ENCODE peak calls at places on chromosomes 5 and 9, in five cellular contexts. C is stomach, R is cardiac fibroblast, H is astrocyte, I is glutamatergic neuron. B is an unnamed sample.

GRCh38 chr5:107248065-107248695 is 422.6 kb downstream of the EFNA5 start:
- DNase-seq in C (peak), R (peak), H (no peak), I (peak), B (peak)

GRCh38 chr9:129382281-129383004 is 204.4 kb upstream of the IER5L start:
- DNase-seq in C (no peak), R (no peak), H (no peak), I (no peak), B (no peak)

GRCh38 chr9:78407636-78408312 is 110.8 kb downstream of the PSAT1 start:
- DNase-seq in C (no peak), R (no peak), H (no peak), I (no peak), B (no peak)

GRCh38 chr5:169576181-169576598 is 7.4 kb upstream of the SPDL1 start:
- DNase-seq in C (no peak), R (peak), H (peak), I (no peak), B (no peak)

GRCh38 chr5:110258460-110258859 is 468.0 kb downstream of the TMEM232 start:
- DNase-seq in C (no peak), R (peak), H (peak), I (peak), B (no peak)

GRCh38 chr9:16039988-16040761 is 487.3 kb downstream of the CCDC171 start:
- DNase-seq in C (no peak), R (no peak), H (peak), I (no peak), B (no peak)

GRCh38 chr9:113659039-113659438 is 195.5 kb downstream of the RGS3 start:
- DNase-seq in C (no peak), R (no peak), H (no peak), I (no peak), B (no peak)

GRCh38 chr5:94693845-94694370 is 75.4 kb downstream of the SLF1 start:
- DNase-seq in C (no peak), R (no peak), H (no peak), I (no peak), B (no peak)

GRCh38 chr9:35350212-35350611 is 139.7 kb upstream of the RUSC2 start:
- DNase-seq in C (no peak), R (no peak), H (no peak), I (no peak), B (no peak)

GRCh38 chr5:113336975-113337374 is 97.8 kb downstream of the TSSK1B start:
- DNase-seq in C (no peak), R (peak), H (peak), I (peak), B (peak)

GRCh38 chr5:138975098-138975847 is 100.1 kb upstream of the LRRTM2 start:
- DNase-seq in C (no peak), R (peak), H (peak), I (no peak), B (no peak)

GRCh38 chr9:37952731-37953130 is 48.8 kb upstream of the SLC25A51 start:
- DNase-seq in C (no peak), R (peak), H (peak), I (no peak), B (no peak)

GRCh38 chr5:113807384-113808053 is 294.0 kb downstream of the YTHDC2 start:
- DNase-seq in C (no peak), R (peak), H (peak), I (peak), B (no peak)

DNA sequence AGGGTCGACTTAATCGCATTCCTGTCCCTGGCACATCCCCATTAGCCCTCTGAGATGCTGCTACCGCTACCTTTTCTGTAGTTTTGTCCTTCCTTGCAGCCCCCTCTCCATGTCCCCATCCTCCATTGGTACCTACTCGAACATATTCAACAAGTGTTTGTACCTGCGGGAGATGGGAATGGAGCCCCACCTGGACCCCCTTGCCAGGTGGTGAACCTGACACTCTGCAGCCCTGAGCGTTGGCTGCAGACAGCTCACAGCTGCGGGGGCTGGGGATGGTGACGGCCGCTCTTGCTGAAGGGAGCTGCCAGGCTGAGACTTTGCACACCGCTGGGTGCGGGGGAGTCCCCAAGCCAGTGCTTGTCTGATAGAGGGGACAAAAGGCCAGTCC is 96.3 kb upstream of the DAP start:
- DNase-seq in C (no peak), R (no peak), H (no peak), I (no peak), B (no peak)
- TF ChIP-seq CTCF in C (no peak), R (no peak), H (no peak), I (peak), B (peak)

GRCh38 chr5:149152317-149152746 is 11.0 kb downstream of the ABLIM3 start:
- DNase-seq in C (no peak), R (peak), H (no peak), I (no peak), B (no peak)

GRCh38 chr5:149151717-149152116 is 10.4 kb downstream of the ABLIM3 start:
- DNase-seq in C (no peak), R (peak), H (no peak), I (no peak), B (no peak)

GRCh38 chr5:149153193-149153750 is 12.0 kb downstream of the ABLIM3 start:
- DNase-seq in C (no peak), R (no peak), H (no peak), I (no peak), B (no peak)

GRCh38 chr5:149154629-149155028 is 13.3 kb downstream of the ABLIM3 start:
- DNase-seq in C (no peak), R (no peak), H (no peak), I (no peak), B (no peak)

DNA sequence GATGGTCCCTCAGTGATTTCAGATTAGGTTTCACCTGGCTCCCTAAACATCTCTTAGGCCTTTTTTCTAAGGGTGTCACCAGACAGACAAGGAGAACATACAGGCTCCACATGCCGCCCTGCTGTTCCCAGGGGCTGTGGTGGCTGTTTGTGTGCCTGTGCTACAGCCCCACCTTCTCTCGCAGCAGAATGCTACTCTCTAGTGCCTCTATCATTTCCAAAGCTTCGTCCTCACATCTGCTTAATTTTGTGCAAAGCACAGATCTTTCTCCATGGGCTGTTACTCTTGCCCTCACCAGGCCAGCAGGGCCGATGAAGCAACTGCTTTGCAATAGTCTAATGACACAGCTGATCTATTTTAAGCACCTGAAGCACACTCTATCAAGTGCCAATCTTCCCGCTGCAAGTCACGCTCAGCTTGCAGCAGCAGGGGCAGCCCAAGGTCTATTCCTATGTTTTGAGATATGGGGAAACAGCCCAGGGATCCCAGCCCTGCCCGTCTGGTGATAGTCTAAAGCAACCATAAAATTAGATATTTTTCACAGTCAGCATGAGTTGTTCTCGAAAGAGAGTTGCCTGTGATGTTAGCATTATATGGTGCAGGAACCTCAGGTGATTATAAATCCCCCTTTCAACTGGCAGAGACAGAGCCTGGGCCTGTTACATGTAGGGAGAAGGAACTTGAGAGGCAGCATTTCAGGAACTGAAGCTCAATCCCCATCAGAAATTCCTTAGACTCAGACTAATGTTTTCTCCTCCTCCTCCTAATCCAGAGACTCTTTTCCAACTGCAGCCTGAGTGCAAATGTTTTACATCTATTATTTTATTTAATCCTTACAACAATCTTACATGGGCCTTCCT is 12.7 kb downstream of the ABLIM3 start:
- DNase-seq in C (no peak), R (peak), H (peak), I (peak), B (no peak)
- TF ChIP-seq CTCF in C (no peak), R (no peak), H (no peak), I (no peak), B (no peak)

GRCh38 chr5:180116441-180117377 is 45.1 kb upstream of the RNF130 start:
- DNase-seq in C (peak), R (no peak), H (no peak), I (peak), B (no peak)
- TF ChIP-seq CTCF in C (no peak), R (no peak), H (no peak), I (no peak), B (no peak)

GRCh38 chr9:121059513-121059912 is 9.4 kb upstream of the C5 start:
- DNase-seq in C (no peak), R (no peak), H (no peak), I (no peak), B (no peak)

GRCh38 chr9:121057821-121058220 is 7.7 kb upstream of the C5 start:
- DNase-seq in C (no peak), R (no peak), H (no peak), I (no peak), B (no peak)

GRCh38 chr9:121059998-121060636 is 10.0 kb upstream of the C5 start:
- DNase-seq in C (no peak), R (peak), H (peak), I (no peak), B (peak)

GRCh38 chr9:121053544-121053943 is 3.5 kb upstream of the C5 start:
- DNase-seq in C (no peak), R (no peak), H (no peak), I (no peak), B (no peak)

GRCh38 chr9:121055642-121056143 is 5.6 kb upstream of the C5 start:
- DNase-seq in C (no peak), R (peak), H (no peak), I (no peak), B (peak)
- TF ChIP-seq CTCF in C (no peak), R (peak), H (peak), I (peak), B (peak)

GRCh38 chr5:53481887-53482716 is 1.7 kb downstream of the FST start:
- DNase-seq in C (peak), R (peak), H (peak), I (peak), B (peak)
- TF ChIP-seq CTCF in C (no peak), R (peak), H (no peak), I (peak), B (no peak)

DNA sequence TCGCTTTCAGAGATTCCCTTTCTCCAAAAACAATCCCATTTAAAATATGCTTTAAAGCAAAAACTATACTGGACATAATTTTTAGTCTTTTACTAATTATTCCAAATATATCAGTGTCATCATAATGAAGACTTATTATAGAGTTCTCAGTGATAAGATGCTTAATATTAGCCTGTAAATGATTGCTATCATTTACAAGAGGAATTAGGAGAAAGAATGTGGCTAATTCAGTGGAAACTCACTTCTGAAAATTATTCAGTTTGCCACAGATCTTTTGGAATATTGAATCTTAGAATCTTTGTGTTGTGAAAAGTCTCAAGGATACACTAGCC is 24.7 kb upstream of the GLRX start:
- DNase-seq in C (no peak), R (no peak), H (no peak), I (no peak), B (no peak)
- TF ChIP-seq CTCF in C (no peak), R (no peak), H (no peak), I (peak), B (peak)

GRCh38 chr5:23996525-23996924 is 489.1 kb downstream of the PRDM9 start:
- DNase-seq in C (no peak), R (no peak), H (no peak), I (no peak), B (no peak)

GRCh38 chr5:23991406-23991805 is 484.0 kb downstream of the PRDM9 start:
- DNase-seq in C (no peak), R (no peak), H (no peak), I (no peak), B (no peak)

DNA sequence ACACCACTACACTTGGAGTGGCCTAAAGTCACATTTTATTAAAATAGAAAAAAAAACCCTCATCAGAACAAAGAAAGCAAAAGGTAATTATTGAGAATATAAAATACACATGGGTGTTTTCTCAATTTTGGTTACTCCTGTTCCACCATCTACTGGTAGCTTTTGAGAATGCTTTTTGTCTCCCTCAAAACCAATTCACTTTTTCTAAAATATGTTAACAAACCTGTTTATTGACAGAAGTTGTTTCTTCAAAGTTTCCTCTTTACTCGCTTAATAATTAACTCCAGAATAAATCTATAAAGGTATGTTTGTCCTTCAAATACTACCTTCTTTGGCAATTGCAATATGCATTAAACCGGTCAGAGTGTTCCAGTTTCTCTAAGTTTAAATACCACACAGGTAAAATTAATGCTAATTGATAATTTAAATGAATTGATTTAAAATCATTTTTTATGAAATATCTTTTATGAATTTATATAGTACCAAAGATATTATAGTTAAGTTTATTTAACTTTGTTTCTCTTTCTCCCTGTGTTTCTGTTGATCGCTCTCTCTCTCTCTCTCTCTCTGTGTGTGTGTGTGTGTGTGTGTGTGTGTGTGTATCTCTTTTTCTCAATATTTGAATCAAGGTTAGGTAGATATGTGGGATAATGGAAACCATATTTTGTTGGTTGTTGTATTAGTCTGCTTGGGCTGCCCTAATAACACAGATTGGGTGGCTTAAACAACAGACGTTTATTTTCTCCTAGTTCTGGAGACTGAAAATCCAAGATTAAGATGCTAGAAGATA is 487.4 kb downstream of the PRDM9 start:
- DNase-seq in C (no peak), R (no peak), H (no peak), I (no peak), B (no peak)
- TF ChIP-seq CTCF in C (no peak), R (no peak), H (no peak), I (peak), B (peak)

GRCh38 chr5:178069909-178070308 is 43.4 kb upstream of the N4BP3 start:
- DNase-seq in C (no peak), R (peak), H (no peak), I (peak), B (peak)
- TF ChIP-seq CTCF in C (no peak), R (peak), H (no peak), I (no peak), B (no peak)

GRCh38 chr5:132426525-132427138 is 57.1 kb downstream of the SLC22A5 start:
- DNase-seq in C (peak), R (peak), H (peak), I (peak), B (no peak)
- TF ChIP-seq CTCF in C (no peak), R (peak), H (peak), I (no peak), B (no peak)